ENCODE peak calls at places on chromosomes 11 and 22, in ten cellular contexts. C is fibroblast of lung, H is sigmoid colon, N is lower leg skin, G is prostate gland, B is upper lobe of left lung, J is Caco-2, S is mucosa of descending colon, Q is fibroblast of mammary gland, L is cardiac fibroblast. X is an unnamed sample.
A peak's percentile ranks its signal among the peaks of the same experiment; 100 is the strongest.

GRCh38 chr11:2701230-2701629 is 1.4 kb upstream of the KCNQ1OT1 start:
- DNase-seq in N (no peak), J (no peak), Q (no peak), L (no peak), H (peak; percentile 60), C (no peak), B (no peak), G (no peak), S (no peak), X (no peak)

GRCh38 chr22:42673898-42674390 is 24.8 kb upstream of the CYB5R3 start:
- DNase-seq in Q (peak; percentile 28), L (peak; percentile 88), S (no peak), N (no peak), B (no peak), H (no peak), J (no peak), C (peak; percentile 41), G (no peak), X (no peak)

GRCh38 chr11:2534131-2534956 is 89.5 kb downstream of the KCNQ1 start:
- DNase-seq in B (no peak), N (no peak), Q (no peak), S (peak; percentile 49), G (no peak), L (no peak), J (peak; percentile 35), H (peak; percentile 66), C (no peak), X (no peak)

GRCh38 chr22:23113847-23114720 is 27.7 kb downstream of the RSPH14 start:
- DNase-seq in S (no peak), B (no peak), N (no peak), G (no peak), J (no peak), H (no peak), L (no peak), C (no peak), Q (no peak), X (no peak)

GRCh38 chr11:17779861-17780594 is 45.4 kb downstream of the KCNC1 start:
- DNase-seq in C (no peak), L (no peak), H (peak; percentile 56), B (peak; percentile 14), N (no peak), S (no peak), Q (no peak), G (no peak), J (no peak), X (no peak)

GRCh38 chr11:67644042-67644441 is 4.5 kb upstream of the TBX10 start:
- DNase-seq in G (no peak), N (no peak), Q (peak; percentile 17), L (no peak), S (no peak), C (no peak), B (no peak), H (no peak), J (peak; percentile 70), X (no peak)

GRCh38 chr11:123360267-123360936 is 69.7 kb upstream of the GRAMD1B start:
- DNase-seq in C (no peak), J (no peak), N (no peak), S (no peak), G (no peak), L (no peak), Q (no peak), B (no peak), H (no peak), X (no peak)

GRCh38 chr22:42179616-42180015 is 49.0 kb upstream of the CYP2D6 start:
- DNase-seq in C (peak; percentile 87), Q (peak; percentile 90), G (no peak), B (no peak), N (no peak), J (no peak), H (no peak), L (peak; percentile 65), S (no peak), X (no peak)

GRCh38 chr22:19801340-19802000 is 40.9 kb downstream of the TBX1 start:
- DNase-seq in N (no peak), J (no peak), G (no peak), L (no peak), C (no peak), B (no peak), H (no peak), S (no peak), Q (peak; percentile 85), X (no peak)

GRCh38 chr11:1455032-1455762 is 31.4 kb downstream of the MOB2 start:
- DNase-seq in S (no peak), J (no peak), H (no peak), Q (no peak), C (no peak), L (no peak), N (no peak), B (no peak), G (no peak), X (no peak)

GRCh38 chr22:37481347-37481907 is 4.8 kb downstream of the MFNG start:
- DNase-seq in N (no peak), S (no peak), G (no peak), Q (no peak), C (no peak), J (no peak), H (no peak), L (no peak), B (no peak), X (no peak)

GRCh38 chr11:33172996-33173395 is 11.7 kb upstream of the CSTF3 start:
- DNase-seq in L (peak; percentile 71), J (peak; percentile 64), S (no peak), B (peak; percentile 55), C (peak; percentile 29), Q (peak; percentile 39), H (no peak), G (no peak), N (no peak), X (no peak)

GRCh38 chr11:107791343-107792048 is 67.1 kb downstream of the SLC35F2 start:
- DNase-seq in G (no peak), C (peak; percentile 7), B (no peak), Q (no peak), S (no peak), H (no peak), J (no peak), N (no peak), L (no peak), X (no peak)

GRCh38 chr22:22816766-22817410 is 70.7 kb upstream of the IGLL5 start:
- DNase-seq in G (no peak), N (no peak), H (no peak), Q (no peak), J (no peak), S (no peak), L (no peak), C (no peak), B (no peak), X (no peak)

GRCh38 chr11:35553831-35554230 is 28.4 kb upstream of the PAMR1 start:
- DNase-seq in G (no peak), L (peak; percentile 60), N (no peak), Q (peak; percentile 92), S (no peak), B (no peak), C (peak; percentile 93), J (no peak), H (no peak), X (peak; percentile 16)

DNA sequence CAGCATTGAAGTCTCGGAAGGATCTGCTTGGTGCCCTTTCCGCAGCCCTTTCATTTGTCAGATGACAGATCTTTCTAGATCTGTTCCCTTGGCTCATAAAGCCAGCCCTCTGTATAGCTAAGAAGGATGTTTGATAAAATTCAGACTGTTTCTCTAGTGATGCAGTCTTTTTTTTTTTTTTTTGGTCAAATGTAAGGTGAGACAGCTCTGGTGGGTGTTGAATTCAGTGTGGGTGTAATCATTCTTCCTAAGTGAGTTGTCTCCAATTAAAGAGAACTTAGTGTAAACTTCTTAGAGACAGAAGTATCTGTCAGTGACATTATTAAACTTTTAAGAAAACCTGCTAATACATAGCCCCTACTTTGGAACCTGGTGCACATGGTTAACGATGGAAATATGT is 53.3 kb downstream of the AAMDC start:
- DNase-seq in G (no peak), L (no peak), C (no peak), J (no peak), N (no peak), S (no peak), H (no peak), B (no peak), Q (no peak), X (no peak)
- TF ChIP-seq CTCF in G (no peak), L (no peak), C (no peak), J (no peak), N (no peak), S (no peak), H (no peak), B (no peak), Q (no peak), X (no peak)

GRCh38 chr11:66467034-66467659 is 442 bp downstream of the PELI3 start:
- DNase-seq in Q (no peak), C (no peak), S (peak; percentile 68), L (peak; percentile 41), H (no peak), J (peak; percentile 79), B (no peak), N (no peak), G (no peak), X (no peak)

GRCh38 chr11:66465371-66466224 is 1.1 kb upstream of the PELI3 start:
- DNase-seq in B (no peak), S (no peak), J (no peak), H (no peak), L (no peak), N (no peak), C (no peak), G (no peak), Q (no peak), X (no peak)

GRCh38 chr11:66464916-66465315 is 1.8 kb upstream of the PELI3 start:
- DNase-seq in J (peak; percentile 47), H (no peak), S (no peak), Q (no peak), B (no peak), N (no peak), G (no peak), C (no peak), L (no peak), X (no peak)

GRCh38 chr11:66467756-66468155 is 1.1 kb downstream of the PELI3 start:
- DNase-seq in H (no peak), J (peak; percentile 57), N (no peak), B (peak; percentile 56), C (peak; percentile 25), Q (no peak), S (no peak), G (no peak), L (peak; percentile 36), X (no peak)

GRCh38 chr11:66466225-66467033 is at the start of gene PELI3:
- DNase-seq in B (peak; percentile 95), L (peak; percentile 95), C (peak; percentile 90), G (peak; percentile 91), J (peak; percentile 97), Q (peak; percentile 86), N (peak; percentile 90), H (peak; percentile 97), S (peak; percentile 95), X (peak; percentile 92)
- H3K4me3 ChIP-seq in B (peak within 1 kb of the TSS; percentile 76), L (peak within 1 kb of the TSS; percentile 62), C (peak within 1 kb of the TSS; percentile 74), G (peak within 1 kb of the TSS; percentile 72), J (peak within 1 kb of the TSS; percentile 66), Q (peak within 1 kb of the TSS; percentile 62), N (peak within 1 kb of the TSS; percentile 65), H (peak within 1 kb of the TSS; percentile 87), S (peak within 1 kb of the TSS; percentile 24), X (peak within 1 kb of the TSS; percentile 42)

GRCh38 chr11:64285885-64286800 is 495 bp downstream of the GPR137 start:
- DNase-seq in N (no peak), Q (no peak), C (no peak), G (no peak), B (peak; percentile 46), L (no peak), S (no peak), J (peak; percentile 49), H (no peak), X (no peak)
- TF ChIP-seq CTCF in N (no peak), Q (no peak), C (no peak), G (no peak), B (no peak), L (no peak), S (no peak), J (no peak), H (no peak), X (no peak)

GRCh38 chr11:93493252-93493897 is 49.8 kb downstream of the SMCO4 start:
- DNase-seq in C (no peak), H (no peak), B (no peak), S (no peak), Q (no peak), N (no peak), L (no peak), G (no peak), J (peak; percentile 65), X (no peak)
- H3K4me3 ChIP-seq in C (no peak overlapping the region), H (no peak overlapping the region), B (no peak overlapping the region), S (no peak overlapping the region), Q (no peak overlapping the region), N (no peak overlapping the region), L (no peak overlapping the region), G (no peak overlapping the region), J (no peak overlapping the region), X (no peak overlapping the region)

X was measured in heart right ventricle.